ENCODE peak calls at places on chromosomes 3 and 15, in eight cellular contexts. A is Calu3, S is putamen, M is keratinocyte, G is SK-N-SH, J is left ventricle myocardium superior, H is kidney epithelial cell, O is activated T-helper 1 cell treated with Interleukin-2 at 50 U/mL for 16 hours. X is an unnamed sample.

GRCh38 chr3:37707428-37708372 is 154.0 kb upstream of the CTDSPL start:
- DNase-seq in A (no peak), S (no peak), M (no peak), G (no peak), H (no peak), J (no peak), O (no peak), X (no peak)

GRCh38 chr3:632571-633170 is 436.1 kb downstream of the CHL1 start:
- DNase-seq in A (peak; percentile 73), J (no peak), O (no peak), G (peak; percentile 26), S (peak; percentile 77), M (peak; percentile 33), H (peak; percentile 16), X (peak; percentile 40)

GRCh38 chr3:45112939-45113338 is 33.2 kb downstream of the CDCP1 start:
- DNase-seq in H (no peak), S (no peak), M (no peak), O (no peak), A (no peak), G (no peak), J (no peak), X (no peak)

GRCh38 chr15:37019479-37020433 is 80.6 kb downstream of the MEIS2 start:
- DNase-seq in M (no peak), G (peak; percentile 14), J (no peak), H (no peak), O (no peak), A (peak; percentile 0), S (no peak), X (peak; percentile 49)

GRCh38 chr15:85726446-85726845 is 68.3 kb downstream of the KLHL25 start:
- DNase-seq in S (no peak), M (no peak), A (no peak), H (no peak), J (no peak), G (no peak), O (no peak), X (no peak)

GRCh38 chr15:90184119-90184785 is 16.9 kb upstream of the SEMA4B start:
- DNase-seq in H (peak; percentile 63), J (peak; percentile 86), A (peak; percentile 70), S (peak; percentile 77), M (no peak), O (no peak), G (no peak), X (peak; percentile 97)

GRCh38 chr15:69086427-69087205 is 72.1 kb downstream of the NOX5 start:
- DNase-seq in S (no peak), O (no peak), A (no peak), H (no peak), G (no peak), M (no peak), J (no peak), X (no peak)

GRCh38 chr15:41022487-41023090 is 69.3 kb downstream of the CHAC1 start:
- DNase-seq in S (no peak), M (no peak), J (no peak), G (peak; percentile 61), O (peak; percentile 0), H (no peak), A (peak; percentile 26), X (peak; percentile 36)

GRCh38 chr15:71083349-71083748 is 31.9 kb upstream of the THSD4 start:
- DNase-seq in S (no peak), G (no peak), A (no peak), H (no peak), M (no peak), O (no peak), J (peak; percentile 48), X (no peak)

GRCh38 chr15:67809441-67809840 is 15.9 kb upstream of the SKOR1 start:
- DNase-seq in M (no peak), O (no peak), S (no peak), H (no peak), A (no peak), G (no peak), J (no peak), X (no peak)

GRCh38 chr15:55942332-55942731 is 51.1 kb downstream of the NEDD4 start:
- DNase-seq in M (no peak), G (no peak), J (no peak), H (no peak), A (no peak), O (no peak), S (no peak), X (no peak)

GRCh38 chr3:173644086-173645082 is 246.8 kb downstream of the NLGN1 start:
- DNase-seq in A (no peak), J (no peak), M (no peak), O (no peak), H (no peak), G (no peak), S (no peak), X (no peak)

GRCh38 chr3:4797201-4797600 is 182.0 kb upstream of the BHLHE40 start:
- DNase-seq in A (no peak), O (no peak), H (no peak), J (no peak), S (no peak), G (no peak), M (no peak), X (no peak)

GRCh38 chr3:132773071-132773619 is 50.9 kb upstream of the NPHP3 start:
- DNase-seq in S (no peak), O (no peak), G (no peak), M (no peak), A (no peak), J (no peak), H (peak; percentile 61), X (no peak)

GRCh38 chr3:18743761-18744160 is 318.6 kb upstream of the SATB1 start:
- DNase-seq in J (no peak), G (no peak), O (no peak), A (no peak), S (no peak), H (no peak), M (no peak), X (no peak)

GRCh38 chr3:119492128-119492527 is 6.2 kb upstream of the TIMMDC1 start:
- DNase-seq in O (no peak), M (no peak), S (no peak), G (no peak), J (no peak), H (no peak), A (no peak), X (no peak)

GRCh38 chr3:133479895-133480669 is 80.2 kb downstream of the BFSP2 start:
- DNase-seq in A (peak; percentile 79), S (no peak), M (peak; percentile 30), G (no peak), O (no peak), J (no peak), H (no peak), X (peak; percentile 44)

GRCh38 chr15:75673426-75674247 is 25.9 kb downstream of the SNX33 start:
- DNase-seq in J (peak; percentile 89), H (no peak), O (no peak), S (no peak), G (no peak), M (no peak), A (no peak), X (no peak)

GRCh38 chr3:131794766-131795381 is 239.9 kb downstream of the CPNE4 start:
- DNase-seq in S (peak; percentile 20), A (peak; percentile 77), J (no peak), G (peak; percentile 40), H (peak; percentile 9), M (peak; percentile 5), O (no peak), X (peak; percentile 57)

GRCh38 chr3:50672656-50673055 is 2.1 kb upstream of the DOCK3 start:
- DNase-seq in M (no peak), G (no peak), H (no peak), O (no peak), A (no peak), S (no peak), J (no peak), X (no peak)

GRCh38 chr15:35746121-35746520 is 200.2 kb upstream of the DPH6 start:
- DNase-seq in M (no peak), G (no peak), H (peak; percentile 44), S (peak; percentile 84), O (no peak), J (no peak), A (no peak), X (no peak)

GRCh38 chr3:242986-243706 is 46.6 kb downstream of the CHL1 start:
- DNase-seq in M (no peak), J (no peak), A (peak; percentile 1), G (no peak), H (peak; percentile 32), O (no peak), S (no peak), X (no peak)

GRCh38 chr3:44974406-44974805 is 1.6 kb downstream of the ZDHHC3 start:
- DNase-seq in O (no peak), A (no peak), J (no peak), S (no peak), H (no peak), M (no peak), G (no peak), X (peak; percentile 89)

GRCh38 chr15:58865420-58865880 is 68.0 kb downstream of the SLTM start:
- DNase-seq in M (no peak), J (no peak), G (no peak), H (no peak), A (peak; percentile 80), S (no peak), O (no peak), X (peak; percentile 42)

GRCh38 chr3:127037971-127038446 is 55.1 kb downstream of the PLXNA1 start:
- DNase-seq in S (no peak), M (no peak), J (peak; percentile 25), H (no peak), A (no peak), G (no peak), O (no peak), X (no peak)

GRCh38 chr15:94119923-94120775 is 111.2 kb upstream of the MCTP2 start:
- DNase-seq in H (peak; percentile 39), A (peak; percentile 69), O (no peak), S (peak; percentile 76), M (peak; percentile 57), G (peak; percentile 62), J (peak; percentile 28), X (peak; percentile 81)

GRCh38 chr15:66842710-66843441 is 140.8 kb downstream of the SMAD6 start:
- DNase-seq in H (no peak), O (no peak), J (peak; percentile 88), G (peak; percentile 83), A (peak; percentile 55), S (no peak), M (no peak), X (peak; percentile 91)

GRCh38 chr15:66682865-66683264 is 19.2 kb upstream of the SMAD6 start:
- DNase-seq in M (no peak), G (no peak), O (no peak), H (no peak), S (no peak), A (no peak), J (no peak), X (no peak)

GRCh38 chr3:127611251-127611650 is 13.0 kb downstream of the MCM2 start:
- DNase-seq in S (no peak), H (no peak), A (no peak), G (no peak), M (no peak), J (no peak), O (no peak), X (no peak)

GRCh38 chr3:53626876-53627275 is 132.5 kb downstream of the CACNA1D start:
- DNase-seq in H (no peak), J (no peak), A (no peak), S (no peak), M (no peak), G (no peak), O (no peak), X (no peak)

GRCh38 chr15:96336045-96336642 is 5.6 kb downstream of the NR2F2 start:
- DNase-seq in J (no peak), M (no peak), H (no peak), G (no peak), A (no peak), S (no peak), O (no peak), X (no peak)

GRCh38 chr15:100328796-100329195 is 13.0 kb downstream of the ADAMTS17 start:
- DNase-seq in O (no peak), G (no peak), M (no peak), H (no peak), A (no peak), S (no peak), J (no peak), X (no peak)

GRCh38 chr3:184354740-184355139 is 6.7 kb downstream of the CLCN2 start:
- DNase-seq in G (no peak), S (no peak), J (no peak), O (no peak), A (no peak), H (no peak), M (no peak), X (no peak)

GRCh38 chr3:126509565-126510322 is 7.8 kb downstream of the UROC1 start:
- DNase-seq in M (no peak), O (no peak), J (no peak), A (no peak), G (no peak), H (no peak), S (no peak), X (no peak)

X was measured in small intestine.